ENCODE peak calls at places on chromosomes 5 and 9, in four cellular contexts. C, Y, T and H are unnamed samples. For H3K79me2, the result is how much of the 10 kb centered on the place peaks cover.

GRCh38 chr5:110441035-110441434 is 285.4 kb downstream of the TMEM232 start:
- DNase-seq in C (peak), Y (peak), T (peak), H (peak)

GRCh38 chr9:35757527-35758275 is 3.6 kb upstream of the MSMP start:
- DNase-seq in Y (no peak), C (no peak), T (no peak), H (no peak)

GRCh38 chr5:1053391-1054017 is 44.9 kb downstream of the NKD2 start:
- DNase-seq in C (no peak), T (peak), Y (no peak), H (no peak)

GRCh38 chr9:5767968-5768932 is 64.7 kb downstream of the ERMP1 start:
- DNase-seq in T (no peak), Y (no peak), C (no peak), H (no peak)

GRCh38 chr9:95379630-95380029 is 62.1 kb upstream of the FANCC start:
- DNase-seq in T (no peak), C (no peak), Y (no peak), H (no peak)

GRCh38 chr5:37886207-37886905 is 46.5 kb upstream of the GDNF start:
- DNase-seq in C (peak), Y (no peak), T (no peak), H (no peak)

GRCh38 chr9:34568133-34568532 is 21.4 kb downstream of the CNTFR start:
- DNase-seq in T (no peak), Y (no peak), C (no peak), H (no peak)

GRCh38 chr5:121384359-121384758 is 467.3 kb upstream of the FTMT start:
- DNase-seq in C (no peak), T (peak), Y (no peak), H (no peak)

GRCh38 chr9:100437860-100438805 is 11.2 kb downstream of the MSANTD3 start:
- DNase-seq in Y (peak), C (peak), T (peak), H (peak)

GRCh38 chr5:149439899-149440655 is 61.0 kb upstream of the IL17B start:
- DNase-seq in T (peak), C (peak), Y (peak), H (peak)

GRCh38 chr5:135564305-135564704 is 14.5 kb downstream of the CXCL14 start:
- DNase-seq in T (no peak), C (no peak), Y (no peak), H (no peak)

GRCh38 chr5:15013654-15014463 is 142.3 kb upstream of the ANKH start:
- DNase-seq in T (peak), C (peak), Y (peak), H (no peak)

GRCh38 chr9:86971742-86972141 is 24.4 kb upstream of the GAS1 start:
- DNase-seq in Y (no peak), T (no peak), C (no peak), H (no peak)

GRCh38 chr9:85322592-85322991 is 419.2 kb downstream of the AGTPBP1 start:
- DNase-seq in Y (no peak), T (no peak), C (no peak), H (no peak)

GRCh38 chr9:91900057-91900816 is 49.8 kb downstream of the ROR2 start:
- DNase-seq in C (peak), T (peak), Y (no peak), H (no peak)

GRCh38 chr5:67971223-67971830 is 244.2 kb upstream of the PIK3R1 start:
- DNase-seq in Y (no peak), C (no peak), T (no peak), H (no peak)

GRCh38 chr9:77291714-77292113 is 114.4 kb downstream of the VPS13A start:
- DNase-seq in C (peak), T (peak), Y (peak), H (no peak)

GRCh38 chr9:84750152-84750865 is 80.8 kb downstream of the NTRK2 start:
- DNase-seq in T (no peak), Y (peak), C (no peak), H (no peak)

GRCh38 chr9:114893622-114894021 is 36.8 kb downstream of the TNFSF8 start:
- DNase-seq in C (no peak), T (no peak), Y (peak), H (no peak)

GRCh38 chr9:13941686-13942085 is 372.3 kb downstream of the NFIB start:
- DNase-seq in C (no peak), Y (no peak), T (no peak), H (no peak)

GRCh38 chr5:90933298-90933697 is 374.7 kb downstream of the ADGRV1 start:
- DNase-seq in Y (no peak), C (no peak), T (no peak), H (no peak)

GRCh38 chr9:26658476-26658875 is 234.1 kb downstream of the CAAP1 start:
- DNase-seq in T (no peak), Y (no peak), C (peak), H (no peak)
- H3K79me2 ChIP-seq in T (under half), Y (under half), C (under half), H (under half)

GRCh38 chr5:39016587-39017275 is 57.5 kb downstream of the RICTOR start:
- DNase-seq in T (no peak), Y (no peak), C (no peak), H (no peak)

GRCh38 chr5:39014544-39014943 is 59.7 kb downstream of the RICTOR start:
- DNase-seq in T (no peak), C (no peak), Y (no peak), H (no peak)

GRCh38 chr5:39013938-39014337 is 60.3 kb downstream of the RICTOR start:
- DNase-seq in C (no peak), Y (no peak), T (no peak), H (no peak)

GRCh38 chr5:39017504-39017903 is 56.7 kb downstream of the RICTOR start:
- DNase-seq in Y (no peak), C (no peak), T (no peak), H (no peak)

GRCh38 chr5:39015743-39016586 is 58.2 kb downstream of the RICTOR start:
- DNase-seq in Y (peak), T (no peak), C (no peak), H (no peak)
- H3K79me2 ChIP-seq in Y (under half), T (under half), C (under half), H (under half)

GRCh38 chr5:142122116-142122515 is 13.5 kb downstream of the NDFIP1 start:
- DNase-seq in C (no peak), Y (no peak), T (no peak), H (no peak)

GRCh38 chr5:142120247-142120935 is 11.8 kb downstream of the NDFIP1 start:
- DNase-seq in T (no peak), C (no peak), Y (no peak), H (no peak)

GRCh38 chr5:142118421-142118686 is 9.8 kb downstream of the NDFIP1 start:
- DNase-seq in Y (no peak), T (no peak), C (no peak), H (no peak)

GRCh38 chr5:142117579-142118420 is 9.2 kb downstream of the NDFIP1 start:
- DNase-seq in Y (no peak), T (no peak), C (no peak), H (no peak)

GRCh38 chr5:142119051-142119625 is 10.6 kb downstream of the NDFIP1 start:
- DNase-seq in C (no peak), Y (no peak), T (no peak), H (no peak)
- H3K79me2 ChIP-seq in C (half or more), Y (half or more), T (half or more), H (half or more)

DNA sequence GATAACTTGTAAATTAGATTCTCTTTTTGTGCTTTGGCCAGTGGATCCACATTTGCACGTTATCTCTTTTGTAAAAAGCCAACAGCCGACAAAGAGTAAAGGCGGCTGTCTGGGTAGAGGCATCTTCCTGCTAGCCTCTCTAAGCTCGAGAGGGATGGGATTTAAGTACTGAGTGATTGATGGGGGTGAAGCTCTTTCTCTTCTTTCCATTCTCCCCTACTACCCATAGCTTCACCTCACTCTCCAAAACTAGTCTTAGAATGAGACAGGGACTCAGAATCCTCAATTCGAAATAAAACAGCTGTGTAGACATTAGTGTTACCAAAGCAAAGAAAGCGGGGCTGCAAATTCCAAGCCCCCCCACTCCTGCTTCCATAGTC is 3.5 kb downstream of the PBX3 start:
- DNase-seq in T (peak), Y (peak), C (peak), H (no peak)
- H3K79me2 ChIP-seq in T (half or more), Y (half or more), C (half or more), H (half or more)

GRCh38 chr5:131164931-131165727 is at the start of gene HINT1:
- DNase-seq in C (peak), Y (peak), T (peak), H (peak)
- H3K79me2 ChIP-seq in C (half or more), Y (under half), T (under half), H (under half)

GRCh38 chr9:93543117-93543516 is 33.3 kb upstream of the PHF2 start:
- DNase-seq in T (no peak), Y (peak), C (no peak), H (peak)
- H3K79me2 ChIP-seq in T (under half), Y (half or more), C (under half), H (under half)